ENCODE peak calls at places on chromosome 22, in nine cellular contexts. P, I, Z, M, H, W, E, J and G are unnamed samples.

GRCh38 chr22:27986937-27987336 is 67.9 kb upstream of the PITPNB start:
- DNase-seq in P (no peak), I (no peak), Z (no peak), M (no peak), H (no peak), W (no peak), E (no peak), J (peak), G (no peak)

GRCh38 chr22:19195796-19196731 is 17.5 kb upstream of the SLC25A1 start:
- DNase-seq in P (no peak), I (no peak), Z (no peak), M (no peak), H (no peak), W (no peak), E (no peak), J (no peak), G (no peak)

GRCh38 chr22:23984430-23984829 is 4.5 kb downstream of the GSTT2 start:
- DNase-seq in P (peak), I (peak), Z (no peak), M (peak), H (peak), W (peak), E (peak), J (peak), G (peak)

GRCh38 chr22:32625985-32626384 is 151.4 kb downstream of the FBXO7 start:
- DNase-seq in P (no peak), I (no peak), Z (peak), M (no peak), H (peak), W (no peak), E (no peak), J (no peak), G (peak)

GRCh38 chr22:19085233-19086043 is 36.8 kb downstream of the DGCR2 start:
- DNase-seq in P (no peak), I (peak), Z (peak), M (no peak), H (peak), W (peak), E (peak), J (peak), G (peak)

GRCh38 chr22:25452116-25452700 is 112.3 kb upstream of the GRK3 start:
- DNase-seq in P (no peak), I (peak), Z (peak), M (no peak), H (peak), W (no peak), E (no peak), J (no peak), G (no peak)

GRCh38 chr22:30266445-30267381 is at the start of gene OSM:
- DNase-seq in P (no peak), I (no peak), Z (no peak), M (no peak), H (no peak), W (peak), E (peak), J (no peak), G (no peak)

GRCh38 chr22:17929909-17930308 is 94.5 kb downstream of the MICAL3 start:
- DNase-seq in P (no peak), I (no peak), Z (no peak), M (no peak), H (no peak), W (no peak), E (no peak), J (no peak), G (no peak)

GRCh38 chr22:50271519-50271970 is 1.4 kb upstream of the MAPK11 start:
- DNase-seq in P (no peak), I (peak), Z (peak), M (peak), H (peak), W (peak), E (peak), J (peak), G (peak)

GRCh38 chr22:32854351-32854804 is 52.9 kb downstream of the TIMP3 start:
- DNase-seq in P (no peak), I (no peak), Z (peak), M (no peak), H (no peak), W (no peak), E (no peak), J (peak), G (peak)

GRCh38 chr22:44180706-44181032 is at the start of gene PARVG:
- DNase-seq in P (no peak), I (no peak), Z (no peak), M (no peak), H (no peak), W (no peak), E (no peak), J (no peak), G (no peak)

GRCh38 chr22:20131593-20131855 is at the start of gene ZDHHC8:
- DNase-seq in P (no peak), I (no peak), Z (peak), M (peak), H (peak), W (peak), E (peak), J (no peak), G (peak)

GRCh38 chr22:31020334-31020733 is 51.3 kb downstream of the TUG1 start:
- DNase-seq in P (no peak), I (no peak), Z (no peak), M (no peak), H (no peak), W (no peak), E (no peak), J (no peak), G (no peak)

GRCh38 chr22:44147821-44148574 is 32.7 kb upstream of the PARVG start:
- DNase-seq in P (no peak), I (peak), Z (peak), M (no peak), H (peak), W (no peak), E (no peak), J (peak), G (peak)

GRCh38 chr22:32536352-32536751 is 61.7 kb downstream of the FBXO7 start:
- DNase-seq in P (no peak), I (no peak), Z (no peak), M (no peak), H (no peak), W (no peak), E (no peak), J (no peak), G (no peak)

GRCh38 chr22:23383491-23384450 is 196.3 kb downstream of the IGLL1 start:
- DNase-seq in P (no peak), I (no peak), Z (no peak), M (peak), H (peak), W (peak), E (peak), J (no peak), G (no peak)

GRCh38 chr22:30855266-30855665 is 113.3 kb downstream of the MORC2 start:
- DNase-seq in P (no peak), I (no peak), Z (no peak), M (no peak), H (no peak), W (peak), E (no peak), J (no peak), G (no peak)

GRCh38 chr22:45925811-45926351 is 51.1 kb downstream of the WNT7B start:
- DNase-seq in P (no peak), I (no peak), Z (no peak), M (no peak), H (no peak), W (no peak), E (no peak), J (no peak), G (no peak)

GRCh38 chr22:47011131-47011854 is 248.8 kb downstream of the TBC1D22A start:
- DNase-seq in P (no peak), I (no peak), Z (peak), M (no peak), H (no peak), W (peak), E (no peak), J (no peak), G (peak)

GRCh38 chr22:41642711-41643110 is 21.6 kb downstream of the XRCC6 start:
- DNase-seq in P (no peak), I (peak), Z (peak), M (no peak), H (no peak), W (no peak), E (no peak), J (no peak), G (no peak)

GRCh38 chr22:48919851-48920589 is 907.7 kb downstream of the BRD1 start:
- DNase-seq in P (no peak), I (no peak), Z (no peak), M (no peak), H (no peak), W (peak), E (no peak), J (no peak), G (no peak)

GRCh38 chr22:39439170-39439569 is 17.6 kb upstream of the MGAT3 start:
- DNase-seq in P (no peak), I (peak), Z (peak), M (no peak), H (peak), W (no peak), E (peak), J (peak), G (peak)

GRCh38 chr22:46047226-46047625 is 70.3 kb upstream of the WNT7B start:
- DNase-seq in P (no peak), I (no peak), Z (no peak), M (peak), H (no peak), W (peak), E (no peak), J (no peak), G (no peak)

GRCh38 chr22:30425616-30426394 is at the start of gene MTFP1:
- DNase-seq in P (no peak), I (peak), Z (peak), M (peak), H (peak), W (peak), E (peak), J (peak), G (peak)

GRCh38 chr22:41285441-41285819 is 557 bp downstream of the RANGAP1 start:
- DNase-seq in P (peak), I (peak), Z (peak), M (peak), H (peak), W (peak), E (peak), J (peak), G (peak)

GRCh38 chr22:37675930-37676571 is 615 bp downstream of the LGALS1 start:
- DNase-seq in P (no peak), I (no peak), Z (peak), M (peak), H (peak), W (peak), E (peak), J (peak), G (no peak)

GRCh38 chr22:19723990-19724827 is 870 bp downstream of the GP1BB start:
- DNase-seq in P (no peak), I (peak), Z (no peak), M (no peak), H (peak), W (no peak), E (peak), J (peak), G (peak)

GRCh38 chr22:18068991-18069390 is 8.8 kb upstream of the PEX26 start:
- DNase-seq in P (no peak), I (no peak), Z (no peak), M (no peak), H (no peak), W (peak), E (no peak), J (no peak), G (no peak)

GRCh38 chr22:40684728-40685127 is 5.4 kb downstream of the MCHR1 start:
- DNase-seq in P (no peak), I (no peak), Z (no peak), M (no peak), H (no peak), W (no peak), E (no peak), J (no peak), G (no peak)

GRCh38 chr22:37970864-37971263 is 13.5 kb downstream of the SOX10 start:
- DNase-seq in P (no peak), I (no peak), Z (no peak), M (no peak), H (no peak), W (no peak), E (no peak), J (no peak), G (no peak)

GRCh38 chr22:28031383-28031922 is 112.4 kb upstream of the PITPNB start:
- DNase-seq in P (no peak), I (no peak), Z (no peak), M (no peak), H (no peak), W (peak), E (no peak), J (no peak), G (no peak)

GRCh38 chr22:45268167-45268957 is 16.4 kb upstream of the UPK3A start:
- DNase-seq in P (no peak), I (no peak), Z (no peak), M (peak), H (peak), W (no peak), E (peak), J (peak), G (peak)

GRCh38 chr22:41048791-41049717 is 43.3 kb upstream of the EP300 start:
- DNase-seq in P (no peak), I (peak), Z (peak), M (peak), H (peak), W (peak), E (no peak), J (peak), G (peak)

GRCh38 chr22:19880786-19881569 is 26.3 kb upstream of the GNB1L start:
- DNase-seq in P (peak), I (peak), Z (peak), M (peak), H (peak), W (peak), E (no peak), J (peak), G (peak)

GRCh38 chr22:42646569-42647525 is 2.3 kb downstream of the CYB5R3 start:
- DNase-seq in P (no peak), I (no peak), Z (peak), M (peak), H (peak), W (peak), E (no peak), J (no peak), G (peak)
- H3K4me3 ChIP-seq in P (no peak), I (no peak), Z (peak), M (no peak), H (no peak), W (peak), E (no peak), J (peak), G (peak)

DNA sequence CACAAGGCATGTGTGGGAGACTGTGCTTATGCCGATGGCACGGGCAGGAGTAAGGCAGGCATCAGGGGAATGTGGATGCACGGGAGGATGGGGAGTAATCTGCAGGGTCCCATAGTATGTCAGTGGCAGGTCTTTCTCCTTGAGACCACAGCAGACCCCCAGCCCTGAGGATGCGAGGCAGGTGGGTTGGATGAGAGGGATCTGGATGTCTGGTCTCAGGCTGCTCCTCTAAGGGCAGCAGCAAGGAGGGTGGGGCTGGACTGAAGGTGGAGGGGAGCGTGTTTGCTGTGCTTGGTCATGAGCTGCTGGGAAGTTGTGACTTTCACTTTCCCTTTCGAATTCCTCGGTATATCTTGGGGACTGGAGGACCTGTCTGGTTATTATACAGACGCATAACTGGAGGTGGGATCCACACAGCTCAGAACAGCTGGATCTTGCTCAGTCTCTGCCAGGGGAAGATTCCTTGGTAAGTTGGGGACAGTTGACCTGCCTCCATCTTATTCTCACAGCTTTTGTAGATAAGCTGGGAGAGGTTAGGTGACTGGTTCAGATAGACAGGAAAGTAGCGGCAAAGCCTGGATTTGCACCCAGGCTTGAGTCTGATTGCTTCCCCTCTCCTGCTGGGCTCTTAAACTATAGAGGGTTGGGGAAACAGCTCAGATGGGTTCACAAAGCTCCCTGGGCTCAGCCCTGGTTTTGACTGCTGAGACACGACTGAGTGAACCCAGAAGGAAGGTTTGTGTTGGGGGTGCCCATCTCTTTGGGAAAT is at the start of gene APOL1:
- DNase-seq in P (no peak), I (peak), Z (peak), M (no peak), H (no peak), W (peak), E (peak), J (peak), G (peak)
- H3K4me3 ChIP-seq in P (no peak), I (peak), Z (peak), M (no peak), H (no peak), W (peak), E (peak), J (peak), G (peak)

DNA sequence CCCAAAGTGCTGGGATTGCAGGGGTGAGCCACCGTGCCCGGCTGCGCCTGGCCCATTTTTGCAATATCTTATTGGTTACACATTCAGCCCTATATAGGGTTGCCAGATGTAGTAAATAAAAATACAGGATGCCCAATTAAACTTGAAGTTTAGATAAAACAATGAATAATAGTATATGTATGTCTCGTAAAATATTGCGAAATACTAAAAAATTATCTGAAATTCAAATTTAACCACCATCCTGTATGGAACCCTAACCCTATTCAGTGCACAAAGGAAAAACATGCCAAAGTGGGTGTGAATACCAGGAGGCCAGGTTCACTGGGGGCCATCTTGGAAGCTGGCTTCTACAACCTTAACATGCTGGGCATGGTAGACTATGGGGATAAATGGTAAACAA is 5.2 kb upstream of the TFIP11 start:
- DNase-seq in P (no peak), I (no peak), Z (no peak), M (no peak), H (no peak), W (no peak), E (no peak), J (no peak), G (peak)
- H3K4me3 ChIP-seq in P (no peak), I (no peak), Z (no peak), M (no peak), H (no peak), W (no peak), E (no peak), J (no peak), G (no peak)

GRCh38 chr22:29060931-29061330 is 700 bp downstream of the C22orf31 start:
- DNase-seq in P (no peak), I (no peak), Z (no peak), M (no peak), H (peak), W (no peak), E (no peak), J (no peak), G (no peak)
- H3K4me3 ChIP-seq in P (no peak), I (no peak), Z (no peak), M (no peak), H (no peak), W (no peak), E (no peak), J (no peak), G (no peak)